ENCODE peak calls at places on chromosomes 3 and 15, in seven cellular contexts. S is fibroblast of villous mesenchyme, R is K562, F is lower lobe of right lung, C is BE2C, G is foreskin fibroblast, Z is MM.1S. A is an unnamed sample.

GRCh38 chr3:46811615-46812236 is 51.5 kb downstream of the MYL3 start:
- DNase-seq in R (peak), F (peak), C (no peak), G (no peak), S (no peak), Z (no peak), A (no peak)

GRCh38 chr3:52291508-52292181 is 4.0 kb downstream of the GLYCTK start:
- DNase-seq in R (peak), G (no peak), C (peak), S (no peak), F (peak), Z (no peak), A (no peak)

GRCh38 chr15:42107483-42107882 is 13.1 kb upstream of the PLA2G4D start:
- DNase-seq in G (no peak), R (no peak), F (no peak), C (no peak), Z (no peak), S (no peak), A (no peak)

GRCh38 chr3:142359367-142359766 is 88.5 kb downstream of the XRN1 start:
- DNase-seq in Z (no peak), C (no peak), R (no peak), F (no peak), S (no peak), G (no peak), A (no peak)

GRCh38 chr15:31774045-31774444 is 256.3 kb upstream of the CHRNA7 start:
- DNase-seq in R (no peak), F (no peak), G (no peak), Z (no peak), C (no peak), S (no peak), A (no peak)

GRCh38 chr3:181326637-181327223 is 337.2 kb upstream of the DNAJC19 start:
- DNase-seq in S (no peak), F (no peak), G (no peak), R (peak), Z (peak), C (peak), A (no peak)

GRCh38 chr3:114092151-114093000 is 35.8 kb downstream of the QTRT2 start:
- DNase-seq in F (no peak), C (no peak), S (no peak), G (no peak), R (no peak), Z (no peak), A (no peak)

GRCh38 chr3:160735801-160736200 is 20.2 kb upstream of the PPM1L start:
- DNase-seq in S (no peak), G (no peak), Z (no peak), R (no peak), C (no peak), F (no peak), A (no peak)

GRCh38 chr3:149339931-149340309 is 6.5 kb upstream of the TM4SF18 start:
- DNase-seq in F (peak), S (peak), Z (no peak), G (peak), C (peak), R (no peak), A (no peak)

GRCh38 chr3:133295199-133295901 is 104.5 kb upstream of the BFSP2 start:
- DNase-seq in Z (no peak), F (no peak), R (no peak), C (peak), S (peak), G (peak), A (no peak)

GRCh38 chr3:41199866-41200668 is 762 bp downstream of the CTNNB1 start:
- DNase-seq in C (no peak), Z (peak), S (peak), G (no peak), R (peak), F (peak), A (no peak)

GRCh38 chr15:39417766-39418165 is 163.1 kb upstream of the THBS1 start:
- DNase-seq in F (no peak), Z (no peak), C (no peak), G (no peak), S (no peak), R (no peak), A (no peak)

GRCh38 chr3:56810912-56811544 is 9.3 kb upstream of the ARHGEF3 start:
- DNase-seq in C (peak), Z (no peak), R (no peak), G (no peak), F (no peak), S (no peak), A (no peak)

GRCh38 chr15:49715213-49715612 is 94.4 kb downstream of the DTWD1 start:
- DNase-seq in R (no peak), S (no peak), C (no peak), Z (peak), G (no peak), F (no peak), A (no peak)

GRCh38 chr3:46849098-46849631 is 14.1 kb downstream of the MYL3 start:
- DNase-seq in R (no peak), F (no peak), C (no peak), S (no peak), G (no peak), Z (no peak), A (no peak)

GRCh38 chr3:168416446-168416845 is 320.7 kb upstream of the GOLIM4 start:
- DNase-seq in F (no peak), R (no peak), Z (no peak), C (no peak), G (no peak), S (no peak), A (no peak)

GRCh38 chr15:77709135-77709886 is 76.6 kb upstream of the LINGO1 start:
- DNase-seq in R (peak), G (no peak), Z (peak), S (no peak), F (no peak), C (no peak), A (no peak)

GRCh38 chr15:92492556-92492955 is 98.9 kb downstream of the ST8SIA2 start:
- DNase-seq in G (no peak), F (no peak), C (no peak), R (no peak), S (no peak), Z (no peak), A (no peak)

GRCh38 chr3:128385080-128385832 is 81.4 kb downstream of the DNAJB8 start:
- DNase-seq in R (no peak), C (no peak), S (peak), Z (no peak), F (peak), G (peak), A (no peak)

GRCh38 chr15:94370197-94370987 is 139.0 kb downstream of the MCTP2 start:
- DNase-seq in R (no peak), C (no peak), G (no peak), S (no peak), Z (no peak), F (no peak), A (no peak)

GRCh38 chr3:76199382-76199781 is 414.0 kb upstream of the ZNF717 start:
- DNase-seq in S (no peak), R (no peak), F (no peak), C (no peak), G (no peak), Z (no peak), A (no peak)

GRCh38 chr3:50671331-50671730 is 3.4 kb upstream of the DOCK3 start:
- DNase-seq in G (peak), S (peak), F (no peak), C (no peak), Z (no peak), R (no peak), A (no peak)

GRCh38 chr15:82849556-82850241 is 40.3 kb downstream of the WHAMM start:
- DNase-seq in R (peak), G (peak), C (peak), F (peak), S (peak), Z (peak), A (peak)

DNA sequence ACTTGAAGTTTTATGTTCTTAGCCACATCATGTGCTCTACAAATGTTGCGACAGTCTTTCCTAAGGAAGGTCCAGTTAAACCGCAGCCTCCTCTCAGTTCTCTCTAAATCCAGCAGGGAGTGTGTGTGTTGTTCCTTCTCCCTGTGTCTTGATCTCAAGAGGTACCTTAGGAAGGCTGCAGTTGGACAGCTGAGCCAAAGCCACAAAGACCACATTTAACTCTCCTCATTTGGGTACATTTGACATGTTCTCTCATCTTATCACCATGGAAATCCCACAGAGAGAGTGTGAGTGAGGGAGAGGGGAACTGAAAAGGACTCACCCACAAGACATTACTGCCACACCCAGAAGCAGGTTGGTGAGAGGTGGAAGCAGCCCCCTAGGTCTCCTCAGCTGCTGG is 79.5 kb downstream of the CD200R1L start:
- DNase-seq in R (no peak), F (no peak), S (peak), C (no peak), G (peak), Z (peak), A (no peak)
- TF ChIP-seq CTCF in R (peak), F (no peak), S (peak), C (no peak), G (no peak), Z (no peak), A (no peak)

GRCh38 chr15:85330941-85331588 is 49.3 kb upstream of the AKAP13 start:
- DNase-seq in R (peak), S (peak), G (peak), Z (peak), C (peak), F (peak), A (peak)

GRCh38 chr15:85331666-85332261 is 48.6 kb upstream of the AKAP13 start:
- DNase-seq in R (no peak), G (no peak), S (no peak), Z (no peak), F (peak), C (no peak), A (no peak)

GRCh38 chr15:85333132-85333831 is 47.1 kb upstream of the AKAP13 start:
- DNase-seq in F (no peak), S (peak), G (peak), Z (no peak), R (no peak), C (no peak), A (no peak)

GRCh38 chr15:85327820-85328219 is 52.6 kb upstream of the AKAP13 start:
- DNase-seq in F (no peak), S (peak), Z (no peak), G (no peak), R (no peak), C (no peak), A (no peak)

DNA sequence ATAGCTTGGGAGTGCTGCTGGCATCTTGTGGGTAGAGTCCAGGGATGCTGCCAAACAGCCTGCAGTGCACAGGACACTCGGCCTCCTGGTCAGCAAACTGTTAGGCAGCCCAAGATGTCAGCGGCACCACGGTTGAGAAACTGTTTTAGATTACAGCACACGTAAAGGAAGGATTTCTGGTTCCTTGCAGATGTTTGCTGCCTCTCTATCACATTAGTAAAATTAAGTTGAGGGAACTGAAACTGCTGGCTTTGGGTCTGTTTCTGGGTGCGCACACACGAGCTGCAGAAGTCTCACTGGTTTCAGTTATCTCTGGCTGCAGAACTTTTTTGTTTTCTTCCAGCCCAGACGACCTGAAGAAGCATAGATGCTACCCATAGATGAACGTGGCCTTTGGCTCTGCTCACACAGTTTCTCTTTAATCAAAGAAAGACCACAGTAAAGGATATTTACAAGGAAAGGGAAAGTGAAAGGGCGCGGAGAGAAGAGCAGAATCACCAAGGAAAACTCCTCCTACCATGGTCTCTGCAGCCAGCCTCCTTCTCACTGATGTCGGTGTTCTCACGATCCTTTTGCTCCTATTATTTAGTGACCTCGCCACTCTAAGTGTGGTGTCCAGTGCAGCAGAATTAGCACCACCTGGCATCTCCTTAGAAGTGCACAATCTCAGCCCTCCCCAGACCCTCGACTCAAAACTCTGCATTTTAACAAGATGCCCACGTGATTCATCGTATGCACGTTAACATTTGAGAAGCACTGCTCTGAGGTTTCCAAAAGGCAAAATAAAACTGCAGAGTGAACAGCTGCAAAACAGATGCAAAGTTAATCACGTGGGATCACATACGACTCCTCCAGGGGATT is 50.6 kb upstream of the AKAP13 start:
- DNase-seq in S (peak), R (no peak), C (no peak), F (no peak), Z (peak), G (peak), A (peak)
- H3K4me3 ChIP-seq in S (peak), R (no peak), C (peak), F (peak), Z (peak), G (peak), A (peak)

GRCh38 chr3:5568451-5568850 is 380.9 kb downstream of the EDEM1 start:
- DNase-seq in Z (no peak), R (peak), G (no peak), S (no peak), C (no peak), F (no peak), A (no peak)
- TF ChIP-seq CTCF in Z (peak), R (peak), G (no peak), S (no peak), C (no peak), F (no peak), A (peak)

GRCh38 chr3:22490747-22491146 is 712.4 kb upstream of the UBE2E2 start:
- DNase-seq in S (no peak), F (no peak), R (no peak), G (no peak), C (no peak), Z (no peak), A (no peak)
- H3K4me3 ChIP-seq in S (no peak), F (no peak), R (no peak), G (no peak), C (no peak), Z (no peak), A (no peak)

GRCh38 chr3:49132073-49132436 is 795 bp downstream of the LAMB2 start:
- DNase-seq in F (no peak), C (no peak), R (no peak), S (no peak), G (no peak), Z (no peak), A (no peak)

GRCh38 chr3:49131040-49131439 is 1.8 kb downstream of the LAMB2 start:
- DNase-seq in F (no peak), C (no peak), Z (no peak), G (no peak), S (no peak), R (no peak), A (no peak)

GRCh38 chr3:49131576-49131975 is 1.3 kb downstream of the LAMB2 start:
- DNase-seq in S (no peak), R (no peak), G (no peak), Z (no peak), C (no peak), F (no peak), A (no peak)

GRCh38 chr3:49133226-49133951 is 539 bp upstream of the LAMB2 start:
- DNase-seq in S (peak), G (peak), F (peak), Z (no peak), C (peak), R (peak), A (no peak)

DNA sequence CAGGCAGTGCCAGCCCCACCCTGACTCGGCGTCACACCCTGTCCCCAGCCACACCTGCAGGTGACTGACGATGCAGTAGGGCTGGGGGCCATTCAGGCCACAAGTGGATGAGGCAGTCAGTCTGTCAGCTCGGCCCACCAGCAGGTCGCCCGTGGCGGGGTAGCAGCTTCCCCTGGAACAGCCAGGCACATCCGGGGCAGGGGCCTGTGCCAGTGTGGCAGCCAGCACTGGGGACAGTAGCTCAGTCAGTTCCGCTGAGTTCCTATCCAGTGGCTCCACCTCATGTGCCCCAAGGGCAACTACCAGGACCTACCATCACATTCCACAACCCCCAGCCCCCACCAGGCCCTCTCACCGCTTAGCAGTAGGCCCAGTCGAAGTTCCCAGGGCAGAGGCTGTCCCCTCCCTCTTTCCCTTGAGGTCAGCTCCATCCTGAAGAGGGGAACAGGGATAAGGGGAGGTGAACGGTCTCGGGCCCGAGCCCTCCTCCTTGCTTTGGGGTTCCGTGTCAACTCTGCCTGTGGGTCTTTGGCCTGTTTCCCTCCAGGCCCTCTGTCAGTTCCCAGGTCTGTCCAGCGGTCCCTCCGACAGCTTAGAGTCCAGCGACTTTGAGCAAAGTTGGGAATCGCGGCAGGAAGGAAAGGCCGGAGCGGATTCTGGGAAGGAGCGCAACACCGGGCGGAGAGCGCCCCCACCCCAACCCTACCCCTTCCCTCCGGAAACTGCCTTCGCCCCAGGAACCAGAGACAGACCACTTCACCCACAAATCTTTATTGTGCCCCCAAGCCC is at the start of gene LAMB2:
- DNase-seq in F (peak), S (peak), R (peak), G (peak), Z (no peak), C (peak), A (no peak)
- TF ChIP-seq CTCF in F (no peak), S (peak), R (peak), G (no peak), Z (no peak), C (peak), A (no peak)

GRCh38 chr3:183058351-183058750 is 40.9 kb downstream of the MCCC1 start:
- DNase-seq in C (no peak), F (no peak), R (no peak), S (no peak), G (no peak), Z (no peak), A (no peak)
- H3K4me3 ChIP-seq in C (no peak), F (no peak), R (no peak), S (no peak), G (no peak), Z (no peak), A (no peak)

A was measured in GM12864.